ENCODE peak calls at places on chromosomes 6 and 20, in ten cellular contexts. U is thoracic aorta; H is A549; Q is ovary; R is CD8-positive, alpha-beta memory T cell; T is right cardiac atrium; Y is left ventricle myocardium inferior; X is suprapubic skin; K is ascending aorta; N is right lobe of liver. C is an unnamed sample. For H3K4me1, the result is how much of the 10 kb centered on the place peaks cover.

GRCh38 chr20:43325926-43326325 is 131.8 kb upstream of the SRSF6 start:
- DNase-seq in Q (no peak), T (no peak), N (no peak), H (no peak), U (no peak), K (no peak), R (no peak), X (no peak), Y (no peak), C (no peak)

GRCh38 chr20:36544134-36545018 is 3.1 kb downstream of the MYL9 start:
- DNase-seq in H (no peak), N (no peak), U (peak), K (peak), Y (peak), T (peak), R (no peak), X (no peak), Q (peak), C (no peak)

GRCh38 chr6:125200986-125201385 is 47.4 kb downstream of the TPD52L1 start:
- DNase-seq in Q (no peak), U (no peak), H (no peak), Y (no peak), R (no peak), N (no peak), X (no peak), T (no peak), K (no peak), C (no peak)

GRCh38 chr6:51550243-51550642 is 537.2 kb downstream of the PKHD1 start:
- DNase-seq in Y (no peak), R (no peak), Q (no peak), N (no peak), K (no peak), X (no peak), T (no peak), H (no peak), U (no peak), C (no peak)

GRCh38 chr6:168441434-168442391 is 729 bp downstream of the SMOC2 start:
- DNase-seq in N (no peak), Y (no peak), X (no peak), T (no peak), U (no peak), Q (peak), R (no peak), H (no peak), K (no peak), C (no peak)

GRCh38 chr6:3259491-3259958 is 778 bp downstream of the PSMG4 start:
- DNase-seq in T (peak), K (no peak), U (no peak), Y (peak), H (peak), Q (peak), X (no peak), R (no peak), N (peak), C (peak)

GRCh38 chr20:43914286-43914685 is 366 bp upstream of the TOX2 start:
- DNase-seq in K (peak), X (no peak), R (peak), Y (no peak), Q (no peak), N (peak), H (no peak), T (no peak), U (no peak), C (no peak)

GRCh38 chr6:3776881-3777507 is 25.5 kb upstream of the PXDC1 start:
- DNase-seq in H (peak), K (no peak), U (no peak), Q (no peak), N (no peak), T (no peak), R (no peak), X (no peak), Y (no peak), C (peak)

GRCh38 chr6:50966532-50966931 is 147.9 kb downstream of the TFAP2B start:
- DNase-seq in R (no peak), Y (no peak), U (no peak), H (no peak), Q (no peak), N (no peak), T (no peak), K (no peak), X (no peak), C (no peak)

GRCh38 chr6:52877786-52878185 is 31.7 kb downstream of the GSTA3 start:
- DNase-seq in X (no peak), T (no peak), H (no peak), R (no peak), K (no peak), N (no peak), Y (no peak), Q (no peak), U (no peak), C (no peak)

GRCh38 chr6:83019741-83020140 is 45.9 kb downstream of the UBE3D start:
- DNase-seq in Y (no peak), K (no peak), Q (no peak), N (no peak), X (no peak), H (no peak), T (no peak), U (no peak), R (no peak), C (no peak)

GRCh38 chr20:5191829-5192569 is 65.2 kb downstream of the CDS2 start:
- DNase-seq in U (no peak), T (no peak), K (no peak), R (peak), N (no peak), H (peak), X (no peak), Q (peak), Y (no peak), C (peak)

GRCh38 chr6:105783333-105783945 is 302.7 kb upstream of the PRDM1 start:
- DNase-seq in Y (no peak), X (no peak), N (no peak), K (no peak), R (no peak), T (no peak), U (no peak), H (no peak), Q (no peak), C (no peak)

GRCh38 chr20:23060629-23061028 is 11.2 kb upstream of the THBD start:
- DNase-seq in R (no peak), K (no peak), Y (no peak), T (no peak), Q (no peak), H (no peak), U (no peak), X (no peak), N (no peak), C (no peak)

GRCh38 chr6:139369568-139370046 is 4.8 kb downstream of the CITED2 start:
- DNase-seq in K (no peak), H (peak), N (no peak), R (peak), U (no peak), T (no peak), Q (no peak), Y (no peak), X (no peak), C (peak)

GRCh38 chr6:144712541-144712940 is 427.4 kb downstream of the UTRN start:
- DNase-seq in U (no peak), Q (no peak), X (no peak), K (no peak), H (no peak), R (no peak), N (no peak), T (no peak), Y (no peak), C (no peak)

GRCh38 chr6:13139119-13139518 is 189.2 kb downstream of the TBC1D7 start:
- DNase-seq in N (no peak), Q (no peak), T (no peak), H (no peak), K (no peak), Y (no peak), U (no peak), X (no peak), R (no peak), C (no peak)

GRCh38 chr20:4780245-4780644 is 58.5 kb downstream of the PRND start:
- DNase-seq in K (no peak), H (no peak), Y (no peak), U (no peak), R (no peak), N (no peak), X (no peak), Q (no peak), T (no peak), C (no peak)

GRCh38 chr6:44730771-44731391 is 343.4 kb downstream of the CDC5L start:
- DNase-seq in Y (no peak), N (no peak), R (no peak), X (no peak), Q (no peak), K (no peak), U (no peak), T (no peak), H (no peak), C (no peak)

GRCh38 chr20:44273231-44274215 is 26.4 kb downstream of the GDAP1L1 start:
- DNase-seq in Q (no peak), X (no peak), N (no peak), R (no peak), K (no peak), Y (no peak), H (no peak), T (no peak), U (no peak), C (no peak)

GRCh38 chr6:145627451-145627850 is 107.9 kb downstream of the EPM2A start:
- DNase-seq in T (no peak), R (no peak), N (no peak), U (no peak), Y (no peak), H (no peak), K (no peak), X (no peak), Q (no peak), C (no peak)

GRCh38 chr6:167056370-167056769 is 57.2 kb downstream of the CEP43 start:
- DNase-seq in T (no peak), H (no peak), X (no peak), Q (no peak), K (no peak), R (peak), U (no peak), N (no peak), Y (no peak), C (no peak)

GRCh38 chr6:16238658-16239089 is 287 bp downstream of the GMPR start:
- DNase-seq in H (no peak), Q (no peak), X (peak), T (no peak), Y (no peak), U (no peak), R (no peak), N (no peak), K (no peak), C (no peak)

GRCh38 chr6:25962368-25963127 is at the start of gene TRIM38:
- DNase-seq in N (peak), Y (peak), X (peak), R (peak), H (peak), K (peak), T (peak), Q (peak), U (peak), C (peak)

GRCh38 chr20:42018979-42019378 is 400.8 kb upstream of the CHD6 start:
- DNase-seq in T (no peak), X (no peak), R (no peak), U (no peak), Y (no peak), N (no peak), Q (no peak), K (no peak), H (no peak), C (peak)

GRCh38 chr6:134173936-134174789 is 121.7 kb upstream of the SLC2A12 start:
- DNase-seq in H (peak), R (peak), X (peak), N (peak), Y (peak), T (peak), Q (peak), K (peak), U (peak), C (peak)

GRCh38 chr6:156867121-156867520 is 89.9 kb downstream of the ARID1B start:
- DNase-seq in Q (no peak), R (no peak), N (no peak), X (no peak), Y (no peak), H (no peak), U (no peak), K (no peak), T (no peak), C (no peak)

GRCh38 chr20:21640556-21640955 is 64.9 kb upstream of the PAX1 start:
- DNase-seq in Y (no peak), N (no peak), U (no peak), X (no peak), Q (no peak), H (no peak), K (no peak), T (no peak), R (no peak), C (peak)

GRCh38 chr6:143125455-143125854 is 64.8 kb downstream of the AIG1 start:
- DNase-seq in Y (no peak), K (no peak), T (no peak), N (no peak), R (no peak), X (no peak), H (no peak), Q (no peak), U (no peak), C (no peak)

GRCh38 chr6:161242779-161243693 is 30.8 kb downstream of the AGPAT4 start:
- DNase-seq in Q (no peak), T (peak), X (peak), R (peak), U (no peak), N (no peak), K (no peak), H (no peak), Y (no peak), C (no peak)

GRCh38 chr6:149285626-149286025 is 31.9 kb upstream of the TAB2 start:
- DNase-seq in T (no peak), K (no peak), H (no peak), Y (no peak), R (no peak), X (no peak), U (no peak), N (no peak), Q (no peak), C (no peak)

GRCh38 chr20:51800769-51801219 is 1.5 kb downstream of the SALL4 start:
- DNase-seq in H (peak), X (no peak), T (no peak), Y (no peak), Q (no peak), N (peak), K (no peak), R (no peak), U (no peak), C (no peak)

GRCh38 chr6:13286185-13286584 is 42.2 kb downstream of the TBC1D7 start:
- DNase-seq in U (no peak), Q (no peak), N (no peak), K (peak), T (no peak), X (no peak), Y (no peak), H (no peak), R (no peak), C (no peak)

GRCh38 chr6:33199687-33200233 is 705 bp downstream of the RXRB start:
- DNase-seq in U (no peak), X (no peak), N (peak), Y (peak), Q (no peak), T (peak), K (peak), H (peak), R (no peak), C (peak)

GRCh38 chr6:109465772-109466171 is 10.2 kb upstream of the MICAL1 start:
- DNase-seq in R (no peak), H (no peak), K (peak), Q (no peak), U (no peak), Y (no peak), N (no peak), T (no peak), X (no peak), C (no peak)

GRCh38 chr20:37407117-37407566 is 61.2 kb downstream of the SRC start:
- DNase-seq in R (no peak), K (no peak), Q (no peak), U (no peak), T (no peak), N (no peak), Y (no peak), H (no peak), X (no peak), C (no peak)

GRCh38 chr6:142420822-142421221 is 119.0 kb downstream of the ADGRG6 start:
- DNase-seq in Y (no peak), K (no peak), N (no peak), X (no peak), Q (no peak), U (no peak), H (no peak), T (no peak), R (no peak), C (no peak)

GRCh38 chr6:43579171-43579570 is 3.2 kb downstream of the POLH start:
- DNase-seq in K (no peak), X (no peak), T (no peak), Y (no peak), Q (no peak), R (no peak), U (no peak), H (no peak), N (no peak), C (no peak)

GRCh38 chr20:438581-439469 is 23.5 kb downstream of the TBC1D20 start:
- DNase-seq in N (no peak), K (no peak), X (peak), Q (no peak), T (no peak), R (peak), Y (no peak), H (no peak), U (no peak), C (no peak)
- H3K4me1 ChIP-seq in N (under half), K (under half), X (under half), Q (under half), T (under half), R (under half), Y (under half), H (under half), U (under half), C (under half)

GRCh38 chr20:48687097-48687800 is 140.6 kb downstream of the PREX1 start:
- DNase-seq in K (no peak), N (no peak), R (no peak), Y (no peak), T (no peak), X (no peak), U (no peak), Q (no peak), H (no peak), C (no peak)
- H3K4me1 ChIP-seq in K (under half), N (under half), R (under half), Y (half or more), T (under half), X (half or more), U (under half), Q (under half), H (under half), C (under half)

GRCh38 chr6:129662980-129663431 is 47.0 kb downstream of the ARHGAP18 start:
- DNase-seq in U (no peak), Q (no peak), N (no peak), H (no peak), Y (no peak), K (no peak), R (no peak), X (no peak), T (no peak), C (no peak)
- H3K4me1 ChIP-seq in U (under half), Q (under half), N (under half), H (half or more), Y (half or more), K (under half), R (under half), X (under half), T (under half), C (under half)

GRCh38 chr6:106800379-106800778 is 171.0 kb downstream of the QRSL1 start:
- DNase-seq in R (no peak), X (no peak), H (no peak), K (no peak), Q (no peak), N (no peak), T (no peak), Y (no peak), U (no peak), C (no peak)
- H3K4me1 ChIP-seq in R (under half), X (under half), H (half or more), K (under half), Q (under half), N (under half), T (under half), Y (under half), U (under half), C (under half)

DNA sequence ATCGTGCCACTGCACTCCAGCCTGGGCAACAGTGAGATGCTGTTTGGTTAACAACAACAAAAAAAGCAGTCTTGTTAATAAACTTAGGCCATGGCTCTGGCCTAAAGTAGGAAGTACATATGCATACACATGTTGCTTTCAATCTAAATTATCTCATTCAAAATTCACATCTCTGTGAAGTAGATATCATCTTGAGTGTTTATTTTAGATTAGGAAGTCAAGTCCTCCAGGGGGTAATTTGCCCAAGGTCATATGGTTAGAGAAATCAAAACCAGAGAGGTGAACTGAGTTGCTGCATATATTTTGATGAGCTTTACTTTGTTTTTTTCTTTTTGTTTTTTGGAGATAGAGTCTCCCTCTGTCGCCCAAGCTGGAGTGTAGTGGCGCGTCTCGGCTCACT is 52.8 kb downstream of the B4GALT5 start:
- DNase-seq in T (no peak), K (no peak), N (no peak), H (no peak), X (no peak), Y (no peak), U (no peak), R (no peak), Q (no peak), C (no peak)
- H3K4me1 ChIP-seq in T (under half), K (under half), N (under half), H (half or more), X (under half), Y (half or more), U (under half), R (under half), Q (under half), C (under half)

DNA sequence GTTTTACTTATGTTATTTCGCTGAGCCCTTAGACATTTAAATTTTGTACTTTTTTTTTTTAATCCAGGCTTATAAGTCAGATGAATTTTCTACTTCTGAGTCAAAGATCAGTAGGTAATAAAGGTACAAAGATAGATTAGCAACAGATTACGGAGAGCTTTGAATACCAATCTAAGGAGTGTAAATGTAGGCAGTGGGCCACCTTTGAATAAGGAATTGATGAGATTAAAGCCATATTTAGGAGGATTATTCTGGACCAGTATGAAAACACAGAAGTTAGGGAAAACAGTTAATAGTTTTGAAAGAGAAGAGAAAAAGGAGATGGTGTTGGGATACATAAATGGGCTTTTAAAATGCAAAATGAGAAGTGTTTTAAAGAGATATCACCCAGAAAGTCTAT is 117.6 kb downstream of the SLC16A10 start:
- DNase-seq in Y (no peak), U (no peak), X (no peak), Q (no peak), H (no peak), K (no peak), N (no peak), T (no peak), R (no peak), C (peak)
- H3K4me1 ChIP-seq in Y (under half), U (under half), X (under half), Q (under half), H (under half), K (under half), N (under half), T (under half), R (under half), C (under half)

GRCh38 chr6:137968901-137969300 is 101.8 kb downstream of the TNFAIP3 start:
- DNase-seq in K (no peak), H (no peak), T (no peak), R (no peak), U (no peak), Q (no peak), Y (no peak), X (no peak), N (no peak), C (no peak)
- H3K4me1 ChIP-seq in K (under half), H (under half), T (under half), R (under half), U (under half), Q (under half), Y (under half), X (under half), N (under half), C (under half)